ENCODE peak calls at places on chromosomes 16 and 17, in eight cellular contexts. One of them, this sample, is unnamed.

GRCh38 chr16:19967561-19967960 is 82.9 kb upstream of the GPRC5B start:
- DNase-seq in mesendoderm: no peak
- DNase-seq in heart right ventricle: no peak
- DNase-seq in AG10803: no peak
- DNase-seq in cardiac muscle cell: no peak
- DNase-seq in spleen: no peak
- DNase-seq in astrocyte of the spinal cord: no peak
- DNase-seq in colonic mucosa: no peak
- DNase-seq in this sample: no peak

GRCh38 chr16:90023078-90023447 is 3.8 kb upstream of the DBNDD1 start:
- DNase-seq in colonic mucosa: no peak
- DNase-seq in cardiac muscle cell: no peak
- DNase-seq in astrocyte of the spinal cord: no peak
- DNase-seq in heart right ventricle: no peak
- DNase-seq in AG10803: peak
- DNase-seq in mesendoderm: no peak
- DNase-seq in spleen: no peak
- DNase-seq in this sample: no peak

GRCh38 chr16:12780467-12780866 is 23.2 kb downstream of the CPPED1 start:
- DNase-seq in spleen: no peak
- DNase-seq in heart right ventricle: no peak
- DNase-seq in colonic mucosa: no peak
- DNase-seq in cardiac muscle cell: no peak
- DNase-seq in astrocyte of the spinal cord: no peak
- DNase-seq in AG10803: no peak
- DNase-seq in mesendoderm: no peak
- DNase-seq in this sample: no peak

GRCh38 chr17:68587026-68587425 is 14.1 kb downstream of the FAM20A start:
- DNase-seq in mesendoderm: no peak
- DNase-seq in AG10803: no peak
- DNase-seq in colonic mucosa: no peak
- DNase-seq in cardiac muscle cell: no peak
- DNase-seq in astrocyte of the spinal cord: no peak
- DNase-seq in spleen: no peak
- DNase-seq in heart right ventricle: no peak
- DNase-seq in this sample: no peak

GRCh38 chr16:23941025-23941424 is 105.2 kb downstream of the PRKCB start:
- DNase-seq in mesendoderm: no peak
- DNase-seq in spleen: no peak
- DNase-seq in colonic mucosa: no peak
- DNase-seq in heart right ventricle: no peak
- DNase-seq in astrocyte of the spinal cord: no peak
- DNase-seq in AG10803: no peak
- DNase-seq in cardiac muscle cell: no peak
- DNase-seq in this sample: no peak

GRCh38 chr16:70444249-70445063 is 5.6 kb upstream of the ST3GAL2 start:
- DNase-seq in cardiac muscle cell: no peak
- DNase-seq in AG10803: peak
- DNase-seq in colonic mucosa: peak
- DNase-seq in astrocyte of the spinal cord: no peak
- DNase-seq in mesendoderm: no peak
- DNase-seq in heart right ventricle: no peak
- DNase-seq in spleen: no peak
- DNase-seq in this sample: no peak

GRCh38 chr17:75693500-75694481 is 26.7 kb downstream of the SAP30BP start:
- DNase-seq in astrocyte of the spinal cord: peak
- DNase-seq in AG10803: peak
- DNase-seq in cardiac muscle cell: peak
- DNase-seq in mesendoderm: peak
- DNase-seq in spleen: peak
- DNase-seq in colonic mucosa: no peak
- DNase-seq in heart right ventricle: peak
- DNase-seq in this sample: peak

GRCh38 chr17:1082579-1082978 is 85.7 kb downstream of the TIMM22 start:
- DNase-seq in astrocyte of the spinal cord: peak
- DNase-seq in mesendoderm: no peak
- DNase-seq in AG10803: peak
- DNase-seq in heart right ventricle: no peak
- DNase-seq in cardiac muscle cell: no peak
- DNase-seq in colonic mucosa: no peak
- DNase-seq in spleen: no peak
- DNase-seq in this sample: peak

GRCh38 chr17:74960739-74961342 is 11.7 kb downstream of the HID1 start:
- DNase-seq in astrocyte of the spinal cord: peak
- DNase-seq in AG10803: peak
- DNase-seq in cardiac muscle cell: peak
- DNase-seq in mesendoderm: peak
- DNase-seq in heart right ventricle: no peak
- DNase-seq in spleen: no peak
- DNase-seq in colonic mucosa: peak
- DNase-seq in this sample: peak

GRCh38 chr16:5634781-5635180 is 537.2 kb upstream of the EEF2KMT start:
- DNase-seq in colonic mucosa: no peak
- DNase-seq in astrocyte of the spinal cord: no peak
- DNase-seq in heart right ventricle: no peak
- DNase-seq in cardiac muscle cell: no peak
- DNase-seq in AG10803: no peak
- DNase-seq in mesendoderm: no peak
- DNase-seq in spleen: no peak
- DNase-seq in this sample: no peak

GRCh38 chr17:39607851-39608130 is at the start of gene NEUROD2:
- DNase-seq in spleen: no peak
- DNase-seq in heart right ventricle: no peak
- DNase-seq in mesendoderm: no peak
- DNase-seq in colonic mucosa: no peak
- DNase-seq in AG10803: no peak
- DNase-seq in cardiac muscle cell: no peak
- DNase-seq in astrocyte of the spinal cord: no peak
- DNase-seq in this sample: no peak

GRCh38 chr17:28038802-28039600 is 3.5 kb upstream of the NLK start:
- DNase-seq in cardiac muscle cell: peak
- DNase-seq in spleen: no peak
- DNase-seq in heart right ventricle: no peak
- DNase-seq in AG10803: peak
- DNase-seq in mesendoderm: no peak
- DNase-seq in astrocyte of the spinal cord: no peak
- DNase-seq in colonic mucosa: no peak
- DNase-seq in this sample: peak

GRCh38 chr16:12728471-12728870 is 75.2 kb downstream of the CPPED1 start:
- DNase-seq in astrocyte of the spinal cord: no peak
- DNase-seq in heart right ventricle: no peak
- DNase-seq in colonic mucosa: no peak
- DNase-seq in cardiac muscle cell: no peak
- DNase-seq in spleen: no peak
- DNase-seq in mesendoderm: peak
- DNase-seq in AG10803: peak
- DNase-seq in this sample: no peak

GRCh38 chr17:65783845-65784334 is 222.4 kb upstream of the AXIN2 start:
- DNase-seq in colonic mucosa: peak
- DNase-seq in AG10803: peak
- DNase-seq in heart right ventricle: no peak
- DNase-seq in mesendoderm: no peak
- DNase-seq in cardiac muscle cell: no peak
- DNase-seq in astrocyte of the spinal cord: peak
- DNase-seq in spleen: no peak
- DNase-seq in this sample: peak

GRCh38 chr17:66578781-66579489 is 256.0 kb upstream of the CACNG5 start:
- DNase-seq in astrocyte of the spinal cord: no peak
- DNase-seq in heart right ventricle: no peak
- DNase-seq in colonic mucosa: no peak
- DNase-seq in mesendoderm: peak
- DNase-seq in AG10803: no peak
- DNase-seq in cardiac muscle cell: peak
- DNase-seq in spleen: no peak
- DNase-seq in this sample: no peak

GRCh38 chr17:20071824-20072691 is 62.9 kb downstream of the SPECC1 start:
- DNase-seq in heart right ventricle: no peak
- DNase-seq in mesendoderm: no peak
- DNase-seq in cardiac muscle cell: no peak
- DNase-seq in astrocyte of the spinal cord: no peak
- DNase-seq in colonic mucosa: no peak
- DNase-seq in AG10803: no peak
- DNase-seq in spleen: no peak
- DNase-seq in this sample: no peak

GRCh38 chr17:20074001-20074400 is 64.8 kb downstream of the SPECC1 start:
- DNase-seq in astrocyte of the spinal cord: no peak
- DNase-seq in mesendoderm: no peak
- DNase-seq in colonic mucosa: no peak
- DNase-seq in AG10803: no peak
- DNase-seq in heart right ventricle: no peak
- DNase-seq in spleen: no peak
- DNase-seq in cardiac muscle cell: no peak
- DNase-seq in this sample: no peak

GRCh38 chr17:20072692-20072992 is 63.5 kb downstream of the SPECC1 start:
- DNase-seq in mesendoderm: no peak
- DNase-seq in AG10803: no peak
- DNase-seq in colonic mucosa: no peak
- DNase-seq in cardiac muscle cell: no peak
- DNase-seq in astrocyte of the spinal cord: no peak
- DNase-seq in spleen: no peak
- DNase-seq in heart right ventricle: no peak
- DNase-seq in this sample: no peak

GRCh38 chr17:20074489-20074888 is 65.3 kb downstream of the SPECC1 start:
- DNase-seq in cardiac muscle cell: no peak
- DNase-seq in astrocyte of the spinal cord: no peak
- DNase-seq in colonic mucosa: no peak
- DNase-seq in AG10803: no peak
- DNase-seq in mesendoderm: no peak
- DNase-seq in heart right ventricle: no peak
- DNase-seq in spleen: no peak
- DNase-seq in this sample: no peak

GRCh38 chr17:20073056-20073979 is 64.2 kb downstream of the SPECC1 start:
- DNase-seq in AG10803: peak
- DNase-seq in cardiac muscle cell: no peak
- DNase-seq in colonic mucosa: peak
- DNase-seq in heart right ventricle: peak
- DNase-seq in astrocyte of the spinal cord: peak
- DNase-seq in spleen: peak
- DNase-seq in mesendoderm: no peak
- DNase-seq in this sample: peak
- H3K4me3 ChIP-seq in AG10803: no peak
- H3K4me3 ChIP-seq in cardiac muscle cell: no peak
- H3K4me3 ChIP-seq in colonic mucosa: peak
- H3K4me3 ChIP-seq in heart right ventricle: peak
- H3K4me3 ChIP-seq in astrocyte of the spinal cord: no peak
- H3K4me3 ChIP-seq in spleen: peak
- H3K4me3 ChIP-seq in mesendoderm: no peak
- H3K4me3 ChIP-seq in this sample: no peak

GRCh38 chr16:760498-761343 is at the start of gene MSLN:
- DNase-seq in astrocyte of the spinal cord: no peak
- DNase-seq in AG10803: no peak
- DNase-seq in colonic mucosa: no peak
- DNase-seq in spleen: no peak
- DNase-seq in cardiac muscle cell: no peak
- DNase-seq in heart right ventricle: no peak
- DNase-seq in mesendoderm: no peak
- DNase-seq in this sample: no peak
- H3K4me3 ChIP-seq in astrocyte of the spinal cord: no peak
- H3K4me3 ChIP-seq in AG10803: no peak
- H3K4me3 ChIP-seq in colonic mucosa: no peak
- H3K4me3 ChIP-seq in spleen: no peak
- H3K4me3 ChIP-seq in cardiac muscle cell: no peak
- H3K4me3 ChIP-seq in heart right ventricle: no peak
- H3K4me3 ChIP-seq in mesendoderm: no peak
- H3K4me3 ChIP-seq in this sample: no peak

GRCh38 chr16:86343733-86344585 is 166.4 kb upstream of the FOXF1 start:
- DNase-seq in spleen: no peak
- DNase-seq in astrocyte of the spinal cord: peak
- DNase-seq in colonic mucosa: no peak
- DNase-seq in heart right ventricle: no peak
- DNase-seq in cardiac muscle cell: peak
- DNase-seq in mesendoderm: peak
- DNase-seq in AG10803: no peak
- DNase-seq in this sample: peak
- H3K4me3 ChIP-seq in spleen: no peak
- H3K4me3 ChIP-seq in astrocyte of the spinal cord: no peak
- H3K4me3 ChIP-seq in colonic mucosa: no peak
- H3K4me3 ChIP-seq in heart right ventricle: peak
- H3K4me3 ChIP-seq in cardiac muscle cell: no peak
- H3K4me3 ChIP-seq in mesendoderm: no peak
- H3K4me3 ChIP-seq in AG10803: peak
- H3K4me3 ChIP-seq in this sample: peak

GRCh38 chr17:47693667-47694017 is 319 bp upstream of the TBKBP1 start:
- DNase-seq in AG10803: no peak
- DNase-seq in cardiac muscle cell: peak
- DNase-seq in mesendoderm: no peak
- DNase-seq in astrocyte of the spinal cord: no peak
- DNase-seq in spleen: no peak
- DNase-seq in heart right ventricle: no peak
- DNase-seq in colonic mucosa: peak
- DNase-seq in this sample: no peak

GRCh38 chr17:47696717-47697642 is 3.0 kb downstream of the TBKBP1 start:
- DNase-seq in cardiac muscle cell: no peak
- DNase-seq in heart right ventricle: no peak
- DNase-seq in AG10803: no peak
- DNase-seq in spleen: peak
- DNase-seq in colonic mucosa: no peak
- DNase-seq in mesendoderm: no peak
- DNase-seq in astrocyte of the spinal cord: no peak
- DNase-seq in this sample: no peak

GRCh38 chr17:47695664-47696376 is 1.9 kb downstream of the TBKBP1 start:
- DNase-seq in astrocyte of the spinal cord: no peak
- DNase-seq in mesendoderm: no peak
- DNase-seq in cardiac muscle cell: peak
- DNase-seq in AG10803: no peak
- DNase-seq in colonic mucosa: no peak
- DNase-seq in spleen: no peak
- DNase-seq in heart right ventricle: no peak
- DNase-seq in this sample: peak

GRCh38 chr17:47694018-47694817 is at the start of gene TBKBP1:
- DNase-seq in heart right ventricle: peak
- DNase-seq in colonic mucosa: peak
- DNase-seq in mesendoderm: peak
- DNase-seq in cardiac muscle cell: peak
- DNase-seq in spleen: peak
- DNase-seq in astrocyte of the spinal cord: no peak
- DNase-seq in AG10803: peak
- DNase-seq in this sample: peak

DNA sequence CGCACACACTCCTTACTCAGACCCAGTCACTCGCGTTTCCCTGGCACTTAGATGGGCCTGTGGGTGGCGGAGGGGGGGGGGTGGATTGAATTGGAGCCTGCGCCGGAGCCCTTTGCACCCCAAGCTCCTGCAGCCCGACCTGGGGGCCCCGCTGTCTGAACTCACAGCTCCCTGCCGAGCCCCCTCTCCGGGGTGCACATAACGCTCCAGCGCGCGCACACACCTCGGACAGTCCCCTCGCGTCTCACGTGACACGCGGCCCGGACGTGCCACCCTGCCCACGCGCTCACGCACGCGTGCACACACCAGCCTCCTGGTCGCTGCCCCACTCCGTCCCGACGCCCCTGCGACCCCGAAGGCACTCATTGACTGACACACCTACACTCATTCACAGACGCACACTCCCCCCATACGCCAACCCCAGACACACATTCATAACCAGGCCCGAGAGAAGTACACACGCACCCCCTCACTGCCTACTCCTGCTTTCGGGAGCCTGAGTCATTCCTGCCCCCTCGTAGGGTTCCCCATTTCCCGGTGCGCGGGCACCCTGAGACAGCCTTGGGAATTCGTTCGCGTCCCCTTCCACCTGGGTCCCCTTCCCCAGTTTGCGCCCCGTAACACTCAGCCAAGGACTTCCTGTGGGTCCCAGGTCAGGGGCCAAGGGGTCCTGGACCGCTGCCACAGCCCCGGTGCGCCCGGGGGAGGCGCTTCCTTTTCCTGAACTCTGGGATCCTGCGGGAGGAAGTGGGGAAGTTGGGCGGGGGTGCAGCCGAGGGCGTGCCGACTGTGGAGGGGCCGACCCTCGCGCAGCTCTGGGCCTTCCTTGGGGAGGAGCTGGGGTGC is 1.1 kb downstream of the TBKBP1 start:
- DNase-seq in mesendoderm: peak
- DNase-seq in spleen: peak
- DNase-seq in AG10803: peak
- DNase-seq in cardiac muscle cell: peak
- DNase-seq in heart right ventricle: peak
- DNase-seq in colonic mucosa: peak
- DNase-seq in astrocyte of the spinal cord: no peak
- DNase-seq in this sample: peak
- H3K4me3 ChIP-seq in mesendoderm: peak
- H3K4me3 ChIP-seq in spleen: peak
- H3K4me3 ChIP-seq in AG10803: peak
- H3K4me3 ChIP-seq in cardiac muscle cell: peak
- H3K4me3 ChIP-seq in heart right ventricle: peak
- H3K4me3 ChIP-seq in colonic mucosa: peak
- H3K4me3 ChIP-seq in astrocyte of the spinal cord: peak
- H3K4me3 ChIP-seq in this sample: peak